ENCODE peak calls at places on chromosomes 7 and 10, in nine cellular contexts. One of them, this sample, is unnamed.
A peak's percentile ranks its signal among the peaks of the same experiment; 100 is the strongest.

GRCh38 chr7:80346704-80347103 is 165.2 kb downstream of the GNAT3 start:
- DNase-seq in MM.1S: no peak
- DNase-seq in PC-3: peak; percentile 88
- DNase-seq in GM23248: peak; percentile 78
- DNase-seq in neural progenitor cell: no peak
- DNase-seq in GM23338: no peak
- DNase-seq in OCI-LY7: no peak
- DNase-seq in hepatocyte: no peak
- DNase-seq in SK-N-SH: no peak
- DNase-seq in this sample: peak; percentile 41

GRCh38 chr7:48426966-48427555 is 255.8 kb downstream of the ABCA13 start:
- DNase-seq in MM.1S: no peak
- DNase-seq in PC-3: peak; percentile 98
- DNase-seq in GM23248: peak; percentile 25
- DNase-seq in neural progenitor cell: no peak
- DNase-seq in GM23338: no peak
- DNase-seq in OCI-LY7: peak; percentile 20
- DNase-seq in hepatocyte: peak; percentile 26
- DNase-seq in SK-N-SH: no peak
- DNase-seq in this sample: no peak

GRCh38 chr7:139271718-139272619 is 40.9 kb downstream of the UBN2 start:
- DNase-seq in MM.1S: no peak
- DNase-seq in PC-3: no peak
- DNase-seq in GM23248: no peak
- DNase-seq in neural progenitor cell: no peak
- DNase-seq in GM23338: no peak
- DNase-seq in OCI-LY7: no peak
- DNase-seq in hepatocyte: no peak
- DNase-seq in SK-N-SH: no peak
- DNase-seq in this sample: no peak

GRCh38 chr7:105367458-105367857 is 21.3 kb downstream of the SRPK2 start:
- DNase-seq in MM.1S: no peak
- DNase-seq in PC-3: no peak
- DNase-seq in GM23248: no peak
- DNase-seq in neural progenitor cell: no peak
- DNase-seq in GM23338: no peak
- DNase-seq in OCI-LY7: no peak
- DNase-seq in hepatocyte: no peak
- DNase-seq in SK-N-SH: no peak
- DNase-seq in this sample: no peak

GRCh38 chr10:14579405-14579804 is 195.3 kb downstream of the FAM107B start:
- DNase-seq in MM.1S: no peak
- DNase-seq in PC-3: peak; percentile 7
- DNase-seq in GM23248: peak; percentile 13
- DNase-seq in neural progenitor cell: no peak
- DNase-seq in GM23338: no peak
- DNase-seq in OCI-LY7: no peak
- DNase-seq in hepatocyte: no peak
- DNase-seq in SK-N-SH: no peak
- DNase-seq in this sample: no peak

GRCh38 chr10:29736325-29737208 is 101.8 kb upstream of the SVIL start:
- DNase-seq in MM.1S: no peak
- DNase-seq in PC-3: peak; percentile 54
- DNase-seq in GM23248: peak; percentile 77
- DNase-seq in neural progenitor cell: peak; percentile 84
- DNase-seq in GM23338: peak; percentile 72
- DNase-seq in OCI-LY7: no peak
- DNase-seq in hepatocyte: peak; percentile 89
- DNase-seq in SK-N-SH: peak; percentile 87
- DNase-seq in this sample: no peak

GRCh38 chr7:117982071-117983055 is 109.1 kb upstream of the CTTNBP2 start:
- DNase-seq in MM.1S: no peak
- DNase-seq in PC-3: no peak
- DNase-seq in GM23248: no peak
- DNase-seq in neural progenitor cell: no peak
- DNase-seq in GM23338: no peak
- DNase-seq in OCI-LY7: no peak
- DNase-seq in hepatocyte: peak; percentile 19
- DNase-seq in SK-N-SH: no peak
- DNase-seq in this sample: no peak

GRCh38 chr10:5650664-5651063 is 15.7 kb downstream of the ASB13 start:
- DNase-seq in MM.1S: no peak
- DNase-seq in PC-3: no peak
- DNase-seq in GM23248: no peak
- DNase-seq in neural progenitor cell: no peak
- DNase-seq in GM23338: no peak
- DNase-seq in OCI-LY7: no peak
- DNase-seq in hepatocyte: no peak
- DNase-seq in SK-N-SH: no peak
- DNase-seq in this sample: no peak

GRCh38 chr10:18221123-18221522 is 80.9 kb downstream of the CACNB2 start:
- DNase-seq in MM.1S: no peak
- DNase-seq in PC-3: no peak
- DNase-seq in GM23248: peak; percentile 43
- DNase-seq in neural progenitor cell: no peak
- DNase-seq in GM23338: no peak
- DNase-seq in OCI-LY7: no peak
- DNase-seq in hepatocyte: no peak
- DNase-seq in SK-N-SH: no peak
- DNase-seq in this sample: no peak

GRCh38 chr7:144830811-144831210 is 5.0 kb downstream of the TPK1 start:
- DNase-seq in MM.1S: no peak
- DNase-seq in PC-3: no peak
- DNase-seq in GM23248: peak; percentile 44
- DNase-seq in neural progenitor cell: no peak
- DNase-seq in GM23338: no peak
- DNase-seq in OCI-LY7: no peak
- DNase-seq in hepatocyte: peak; percentile 8
- DNase-seq in SK-N-SH: no peak
- DNase-seq in this sample: no peak

GRCh38 chr7:134623193-134623592 is 23.5 kb upstream of the BPGM start:
- DNase-seq in MM.1S: no peak
- DNase-seq in PC-3: no peak
- DNase-seq in GM23248: no peak
- DNase-seq in neural progenitor cell: no peak
- DNase-seq in GM23338: no peak
- DNase-seq in OCI-LY7: no peak
- DNase-seq in hepatocyte: no peak
- DNase-seq in SK-N-SH: no peak
- DNase-seq in this sample: no peak

GRCh38 chr7:85185355-85186082 is 1.3 kb downstream of the SEMA3D start:
- DNase-seq in MM.1S: no peak
- DNase-seq in PC-3: peak; percentile 70
- DNase-seq in GM23248: peak; percentile 85
- DNase-seq in neural progenitor cell: peak; percentile 78
- DNase-seq in GM23338: peak; percentile 80
- DNase-seq in OCI-LY7: no peak
- DNase-seq in hepatocyte: peak; percentile 78
- DNase-seq in SK-N-SH: peak; percentile 58
- DNase-seq in this sample: no peak

GRCh38 chr10:112383325-112383724 is 9.4 kb downstream of the ACSL5 start:
- DNase-seq in MM.1S: no peak
- DNase-seq in PC-3: peak; percentile 50
- DNase-seq in GM23248: peak; percentile 73
- DNase-seq in neural progenitor cell: no peak
- DNase-seq in GM23338: no peak
- DNase-seq in OCI-LY7: no peak
- DNase-seq in hepatocyte: peak; percentile 86
- DNase-seq in SK-N-SH: no peak
- DNase-seq in this sample: peak; percentile 93

DNA sequence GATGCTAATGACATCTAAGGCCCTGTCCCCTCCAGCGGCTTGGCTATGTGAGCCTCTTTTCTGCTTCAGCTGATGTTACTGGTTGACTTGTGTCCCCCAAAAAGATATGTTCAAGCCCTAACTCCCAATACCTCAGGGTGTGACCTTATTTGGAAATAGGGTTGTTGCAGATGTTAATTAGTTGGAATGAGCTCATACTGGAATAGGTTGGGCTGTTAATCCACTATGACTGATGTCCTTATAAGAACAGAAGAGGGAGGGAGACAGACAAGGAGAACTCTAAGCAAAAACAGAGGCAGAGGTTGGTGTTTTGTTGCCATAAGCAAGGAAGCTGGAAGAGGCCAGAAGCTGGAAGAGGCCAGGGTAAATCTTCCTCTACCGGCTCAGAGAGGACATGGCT is 111.2 kb upstream of the AFAP1L2 start:
- DNase-seq in MM.1S: no peak
- DNase-seq in PC-3: no peak
- DNase-seq in GM23248: no peak
- DNase-seq in neural progenitor cell: peak; percentile 30
- DNase-seq in GM23338: no peak
- DNase-seq in OCI-LY7: no peak
- DNase-seq in hepatocyte: no peak
- DNase-seq in SK-N-SH: no peak
- DNase-seq in this sample: no peak
- TF ChIP-seq EZH2phosphoT487 in MM.1S: no peak
- TF ChIP-seq EZH2phosphoT487 in PC-3: no peak
- TF ChIP-seq EZH2phosphoT487 in GM23248: no peak
- TF ChIP-seq EZH2phosphoT487 in neural progenitor cell: no peak
- TF ChIP-seq EZH2phosphoT487 in GM23338: no peak
- TF ChIP-seq EZH2phosphoT487 in OCI-LY7: no peak
- TF ChIP-seq EZH2phosphoT487 in hepatocyte: no peak
- TF ChIP-seq EZH2phosphoT487 in SK-N-SH: no peak
- TF ChIP-seq EZH2phosphoT487 in this sample: no peak

GRCh38 chr7:158702944-158703343 is 1.7 kb downstream of the NCAPG2 start:
- DNase-seq in MM.1S: no peak
- DNase-seq in PC-3: no peak
- DNase-seq in GM23248: no peak
- DNase-seq in neural progenitor cell: no peak
- DNase-seq in GM23338: no peak
- DNase-seq in OCI-LY7: no peak
- DNase-seq in hepatocyte: no peak
- DNase-seq in SK-N-SH: no peak
- DNase-seq in this sample: no peak

GRCh38 chr7:158699341-158699740 is 5.3 kb downstream of the NCAPG2 start:
- DNase-seq in MM.1S: no peak
- DNase-seq in PC-3: no peak
- DNase-seq in GM23248: no peak
- DNase-seq in neural progenitor cell: no peak
- DNase-seq in GM23338: no peak
- DNase-seq in OCI-LY7: no peak
- DNase-seq in hepatocyte: no peak
- DNase-seq in SK-N-SH: no peak
- DNase-seq in this sample: no peak

GRCh38 chr7:158704524-158705233 is at the start of gene NCAPG2:
- DNase-seq in MM.1S: peak; percentile 100
- DNase-seq in PC-3: peak; percentile 98
- DNase-seq in GM23248: peak; percentile 99
- DNase-seq in neural progenitor cell: peak; percentile 99
- DNase-seq in GM23338: peak; percentile 97
- DNase-seq in OCI-LY7: peak; percentile 97
- DNase-seq in hepatocyte: peak; percentile 100
- DNase-seq in SK-N-SH: peak; percentile 100
- DNase-seq in this sample: peak; percentile 95

GRCh38 chr7:158700008-158700407 is 4.6 kb downstream of the NCAPG2 start:
- DNase-seq in MM.1S: no peak
- DNase-seq in PC-3: no peak
- DNase-seq in GM23248: no peak
- DNase-seq in neural progenitor cell: no peak
- DNase-seq in GM23338: no peak
- DNase-seq in OCI-LY7: no peak
- DNase-seq in hepatocyte: no peak
- DNase-seq in SK-N-SH: no peak
- DNase-seq in this sample: no peak

DNA sequence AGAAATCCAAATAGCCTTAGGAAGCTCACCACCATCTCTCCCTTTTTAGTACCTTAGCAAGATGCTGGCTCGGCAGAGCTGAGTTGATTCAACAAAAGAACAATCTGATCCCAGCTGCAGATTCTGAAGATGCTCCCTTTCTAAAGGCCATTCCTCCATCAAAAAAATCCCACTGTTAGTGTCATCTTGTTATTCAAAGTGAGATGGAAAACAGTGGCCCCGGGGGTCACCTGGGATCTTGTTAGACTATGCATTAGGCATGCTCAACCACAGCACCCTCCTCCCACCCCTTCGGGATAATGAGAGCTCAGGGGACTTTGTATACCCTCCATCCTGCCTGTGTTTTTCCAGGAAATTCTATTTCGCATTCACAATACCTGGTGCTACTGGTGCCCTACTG is 2.4 kb downstream of the NCAPG2 start:
- DNase-seq in MM.1S: no peak
- DNase-seq in PC-3: no peak
- DNase-seq in GM23248: no peak
- DNase-seq in neural progenitor cell: no peak
- DNase-seq in GM23338: peak; percentile 83
- DNase-seq in OCI-LY7: no peak
- DNase-seq in hepatocyte: no peak
- DNase-seq in SK-N-SH: no peak
- DNase-seq in this sample: no peak
- H3K4me3 ChIP-seq in MM.1S: no peak overlapping the region
- H3K4me3 ChIP-seq in PC-3: peak overlapping the region; percentile 99
- H3K4me3 ChIP-seq in GM23248: no peak overlapping the region
- H3K4me3 ChIP-seq in neural progenitor cell: peak overlapping the region; percentile 69
- H3K4me3 ChIP-seq in GM23338: peak overlapping the region; percentile 91
- H3K4me3 ChIP-seq in OCI-LY7: peak overlapping the region; percentile 77
- H3K4me3 ChIP-seq in hepatocyte: no peak overlapping the region
- H3K4me3 ChIP-seq in SK-N-SH: no peak overlapping the region
- H3K4me3 ChIP-seq in this sample: no peak overlapping the region

GRCh38 chr10:127159648-127160245 is 36.6 kb downstream of the INSYN2A start:
- DNase-seq in MM.1S: no peak
- DNase-seq in PC-3: no peak
- DNase-seq in GM23248: no peak
- DNase-seq in neural progenitor cell: no peak
- DNase-seq in GM23338: no peak
- DNase-seq in OCI-LY7: no peak
- DNase-seq in hepatocyte: peak; percentile 19
- DNase-seq in SK-N-SH: no peak
- DNase-seq in this sample: no peak
- TF ChIP-seq EZH2phosphoT487 in MM.1S: no peak
- TF ChIP-seq EZH2phosphoT487 in PC-3: no peak
- TF ChIP-seq EZH2phosphoT487 in GM23248: no peak
- TF ChIP-seq EZH2phosphoT487 in neural progenitor cell: no peak
- TF ChIP-seq EZH2phosphoT487 in GM23338: no peak
- TF ChIP-seq EZH2phosphoT487 in OCI-LY7: no peak
- TF ChIP-seq EZH2phosphoT487 in hepatocyte: no peak
- TF ChIP-seq EZH2phosphoT487 in SK-N-SH: no peak
- TF ChIP-seq EZH2phosphoT487 in this sample: no peak

DNA sequence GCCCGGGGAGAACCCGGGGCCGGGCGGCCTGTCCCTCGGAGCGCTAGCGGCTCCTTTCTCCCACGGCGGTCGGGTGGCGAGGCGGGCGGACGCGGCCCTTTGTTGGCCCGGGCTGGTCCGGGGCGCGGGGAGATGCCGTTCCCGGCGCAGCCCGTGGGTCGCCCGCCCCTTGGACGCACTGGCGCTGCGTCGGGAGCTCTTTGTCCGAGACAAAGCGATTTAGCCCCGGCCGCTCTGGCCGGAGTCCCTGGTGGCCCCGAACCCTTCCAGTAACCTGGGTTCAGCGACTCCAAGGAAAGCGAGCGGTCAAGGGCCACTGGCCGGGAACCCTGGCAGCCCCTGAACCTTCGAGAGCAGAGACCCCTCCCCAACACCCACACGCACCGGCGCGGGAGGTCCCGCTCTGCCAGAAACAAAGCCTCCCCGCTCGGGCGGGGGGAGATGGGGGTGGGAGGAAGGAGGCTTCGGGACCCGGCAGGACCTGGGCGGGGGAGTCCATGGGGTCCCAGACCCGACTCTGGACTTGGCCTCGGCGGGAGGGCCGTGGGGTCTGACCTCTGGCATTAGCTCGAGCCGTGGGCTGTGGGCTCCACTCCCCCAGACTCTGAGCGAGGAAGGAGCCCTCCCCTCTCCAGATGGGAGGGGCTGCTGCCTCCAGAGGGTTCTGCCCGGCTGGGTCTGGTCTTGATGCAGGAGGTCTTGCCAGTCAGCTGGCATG is 832 bp downstream of the DPYSL4 start:
- DNase-seq in MM.1S: no peak
- DNase-seq in PC-3: no peak
- DNase-seq in GM23248: peak; percentile 39
- DNase-seq in neural progenitor cell: peak; percentile 76
- DNase-seq in GM23338: peak; percentile 53
- DNase-seq in OCI-LY7: no peak
- DNase-seq in hepatocyte: no peak
- DNase-seq in SK-N-SH: peak; percentile 73
- DNase-seq in this sample: no peak
- H3K4me3 ChIP-seq in MM.1S: no peak overlapping the region
- H3K4me3 ChIP-seq in PC-3: peak overlapping the region; percentile 65
- H3K4me3 ChIP-seq in GM23248: peak overlapping the region; percentile 5
- H3K4me3 ChIP-seq in neural progenitor cell: peak overlapping the region; percentile 86
- H3K4me3 ChIP-seq in GM23338: peak overlapping the region; percentile 79
- H3K4me3 ChIP-seq in OCI-LY7: no peak overlapping the region
- H3K4me3 ChIP-seq in hepatocyte: peak overlapping the region; percentile 39
- H3K4me3 ChIP-seq in SK-N-SH: peak overlapping the region; percentile 85
- H3K4me3 ChIP-seq in this sample: no peak overlapping the region

This sample was measured in HCT116.